ENCODE peak calls at places on chromosomes 4 and X, in seven cellular contexts. One of them, this sample, is unnamed.

GRCh38 chr4:98399915-98400314 is 138.7 kb downstream of the RAP1GDS1 start:
- DNase-seq in HCT116: no peak
- DNase-seq in A549: no peak
- DNase-seq in HepG2: no peak
- DNase-seq in SK-N-SH: no peak
- DNase-seq in K562: no peak
- DNase-seq in GM12878: no peak
- DNase-seq in this sample: no peak

GRCh38 chr4:147830987-147831386 is 99.1 kb downstream of the ARHGAP10 start:
- DNase-seq in HCT116: no peak
- DNase-seq in A549: peak; percentile 18
- DNase-seq in HepG2: no peak
- DNase-seq in SK-N-SH: no peak
- DNase-seq in K562: no peak
- DNase-seq in GM12878: no peak
- DNase-seq in this sample: no peak

GRCh38 chrX:52346462-52347165 is 22.2 kb upstream of the XAGE2 start:
- DNase-seq in HCT116: peak; percentile 43
- DNase-seq in A549: peak; percentile 16
- DNase-seq in HepG2: no peak
- DNase-seq in SK-N-SH: no peak
- DNase-seq in K562: peak; percentile 28
- DNase-seq in GM12878: no peak
- DNase-seq in this sample: no peak

GRCh38 chrX:69031181-69031580 is 134.1 kb downstream of the PJA1 start:
- DNase-seq in HCT116: peak; percentile 10
- DNase-seq in A549: no peak
- DNase-seq in HepG2: peak; percentile 6
- DNase-seq in SK-N-SH: peak; percentile 51
- DNase-seq in K562: no peak
- DNase-seq in GM12878: no peak
- DNase-seq in this sample: peak; percentile 40

GRCh38 chr4:104393649-104394048 is 101.0 kb downstream of the CXXC4 start:
- DNase-seq in HCT116: no peak
- DNase-seq in A549: no peak
- DNase-seq in HepG2: no peak
- DNase-seq in SK-N-SH: no peak
- DNase-seq in K562: no peak
- DNase-seq in GM12878: no peak
- DNase-seq in this sample: no peak

GRCh38 chr4:8435656-8436121 is 4.8 kb downstream of the ACOX3 start:
- DNase-seq in HCT116: no peak
- DNase-seq in A549: no peak
- DNase-seq in HepG2: no peak
- DNase-seq in SK-N-SH: no peak
- DNase-seq in K562: peak; percentile 81
- DNase-seq in GM12878: peak; percentile 62
- DNase-seq in this sample: peak; percentile 18

GRCh38 chr4:126727461-126727860 is 905.3 kb upstream of the INTU start:
- DNase-seq in HCT116: no peak
- DNase-seq in A549: no peak
- DNase-seq in HepG2: no peak
- DNase-seq in SK-N-SH: no peak
- DNase-seq in K562: no peak
- DNase-seq in GM12878: no peak
- DNase-seq in this sample: no peak

GRCh38 chrX:47160781-47161180 is 15.8 kb downstream of the RBM10 start:
- DNase-seq in HCT116: no peak
- DNase-seq in A549: no peak
- DNase-seq in HepG2: no peak
- DNase-seq in SK-N-SH: no peak
- DNase-seq in K562: no peak
- DNase-seq in GM12878: no peak
- DNase-seq in this sample: no peak

GRCh38 chrX:56729152-56729557 is at the start of gene NBDY:
- DNase-seq in HCT116: no peak
- DNase-seq in A549: peak; percentile 75
- DNase-seq in HepG2: no peak
- DNase-seq in SK-N-SH: peak; percentile 35
- DNase-seq in K562: peak; percentile 32
- DNase-seq in GM12878: no peak
- DNase-seq in this sample: peak; percentile 46

GRCh38 chrX:54043696-54044125 is 562 bp downstream of the PHF8 start:
- DNase-seq in HCT116: no peak
- DNase-seq in A549: no peak
- DNase-seq in HepG2: no peak
- DNase-seq in SK-N-SH: peak; percentile 44
- DNase-seq in K562: peak; percentile 47
- DNase-seq in GM12878: no peak
- DNase-seq in this sample: peak; percentile 49

GRCh38 chr4:127995776-127996175 is 30.6 kb downstream of the ABHD18 start:
- DNase-seq in HCT116: no peak
- DNase-seq in A549: peak; percentile 44
- DNase-seq in HepG2: no peak
- DNase-seq in SK-N-SH: no peak
- DNase-seq in K562: no peak
- DNase-seq in GM12878: no peak
- DNase-seq in this sample: no peak

GRCh38 chr4:15451866-15452765 is 17.6 kb upstream of the CC2D2A start:
- DNase-seq in HCT116: no peak
- DNase-seq in A549: peak; percentile 35
- DNase-seq in HepG2: no peak
- DNase-seq in SK-N-SH: no peak
- DNase-seq in K562: no peak
- DNase-seq in GM12878: no peak
- DNase-seq in this sample: no peak

GRCh38 chrX:70411475-70411874 is 11.6 kb upstream of the GDPD2 start:
- DNase-seq in HCT116: no peak
- DNase-seq in A549: no peak
- DNase-seq in HepG2: no peak
- DNase-seq in SK-N-SH: no peak
- DNase-seq in K562: no peak
- DNase-seq in GM12878: no peak
- DNase-seq in this sample: no peak

GRCh38 chr4:149999485-150000074 is 78.7 kb upstream of the DCLK2 start:
- DNase-seq in HCT116: peak; percentile 60
- DNase-seq in A549: peak; percentile 77
- DNase-seq in HepG2: peak; percentile 32
- DNase-seq in SK-N-SH: peak; percentile 34
- DNase-seq in K562: peak; percentile 17
- DNase-seq in GM12878: no peak
- DNase-seq in this sample: peak; percentile 54

GRCh38 chr4:137722910-137723309 is 190.6 kb upstream of the PCDH18 start:
- DNase-seq in HCT116: no peak
- DNase-seq in A549: no peak
- DNase-seq in HepG2: no peak
- DNase-seq in SK-N-SH: no peak
- DNase-seq in K562: no peak
- DNase-seq in GM12878: no peak
- DNase-seq in this sample: no peak

GRCh38 chrX:110310896-110311295 is 7.0 kb downstream of the AMMECR1 start:
- DNase-seq in HCT116: no peak
- DNase-seq in A549: no peak
- DNase-seq in HepG2: no peak
- DNase-seq in SK-N-SH: no peak
- DNase-seq in K562: peak; percentile 36
- DNase-seq in GM12878: no peak
- DNase-seq in this sample: no peak

GRCh38 chr4:141275834-141276233 is 55.1 kb downstream of the ZNF330 start:
- DNase-seq in HCT116: no peak
- DNase-seq in A549: no peak
- DNase-seq in HepG2: no peak
- DNase-seq in SK-N-SH: no peak
- DNase-seq in K562: no peak
- DNase-seq in GM12878: no peak
- DNase-seq in this sample: no peak

DNA sequence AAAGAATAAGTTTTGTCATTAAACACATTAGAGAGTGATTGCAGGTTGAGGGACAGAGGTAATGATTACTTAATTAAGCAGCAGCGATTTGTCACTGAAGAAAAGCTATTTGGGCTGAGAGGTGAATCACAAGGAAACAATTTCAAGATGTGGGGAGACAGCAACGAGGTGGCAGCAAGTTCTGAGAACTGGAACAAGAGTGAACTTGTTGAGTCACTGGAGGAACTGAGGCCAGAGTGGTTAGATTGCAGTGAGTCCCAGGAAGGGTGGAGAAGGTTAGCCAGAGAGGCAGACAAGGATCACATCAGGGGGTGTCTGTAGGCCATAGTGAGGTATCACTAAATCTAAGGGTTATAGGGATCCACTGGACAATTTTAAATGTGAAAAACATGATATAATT is 57.9 kb upstream of the TMPRSS11A start:
- DNase-seq in HCT116: peak; percentile 51
- DNase-seq in A549: no peak
- DNase-seq in HepG2: no peak
- DNase-seq in SK-N-SH: no peak
- DNase-seq in K562: peak; percentile 2
- DNase-seq in GM12878: no peak
- DNase-seq in this sample: no peak
- H3K4me2 ChIP-seq in HCT116: peak overlapping the region; percentile 49
- H3K4me2 ChIP-seq in A549: no peak overlapping the region
- H3K4me2 ChIP-seq in HepG2: no peak overlapping the region
- H3K4me2 ChIP-seq in SK-N-SH: no peak overlapping the region
- H3K4me2 ChIP-seq in K562: no peak overlapping the region
- H3K4me2 ChIP-seq in GM12878: no peak overlapping the region
- H3K4me2 ChIP-seq in this sample: no peak overlapping the region

GRCh38 chr4:53307819-53308773 is 57.8 kb downstream of the SCFD2 start:
- DNase-seq in HCT116: no peak
- DNase-seq in A549: no peak
- DNase-seq in HepG2: no peak
- DNase-seq in SK-N-SH: no peak
- DNase-seq in K562: no peak
- DNase-seq in GM12878: no peak
- DNase-seq in this sample: no peak
- TF ChIP-seq REST in HCT116: no peak
- TF ChIP-seq REST in A549: no peak
- TF ChIP-seq REST in HepG2: no peak
- TF ChIP-seq REST in SK-N-SH: no peak
- TF ChIP-seq REST in K562: no peak
- TF ChIP-seq REST in GM12878: no peak
- TF ChIP-seq REST in this sample: no peak

GRCh38 chr4:177728361-177729152 is 286.3 kb upstream of the AGA start:
- DNase-seq in HCT116: peak; percentile 89
- DNase-seq in A549: peak; percentile 45
- DNase-seq in HepG2: peak; percentile 2
- DNase-seq in SK-N-SH: no peak
- DNase-seq in K562: peak; percentile 28
- DNase-seq in GM12878: no peak
- DNase-seq in this sample: peak; percentile 2

GRCh38 chr4:177726111-177726510 is 283.9 kb upstream of the AGA start:
- DNase-seq in HCT116: no peak
- DNase-seq in A549: no peak
- DNase-seq in HepG2: peak; percentile 1
- DNase-seq in SK-N-SH: no peak
- DNase-seq in K562: no peak
- DNase-seq in GM12878: no peak
- DNase-seq in this sample: no peak
- H3K4me1 ChIP-seq in HCT116: peaks cover 4% of the 10 kb centered on the region
- H3K4me1 ChIP-seq in A549: no peaks in the 10 kb centered on the region
- H3K4me1 ChIP-seq in HepG2: no peaks in the 10 kb centered on the region
- H3K4me1 ChIP-seq in SK-N-SH: no peaks in the 10 kb centered on the region
- H3K4me1 ChIP-seq in K562: no peaks in the 10 kb centered on the region
- H3K4me1 ChIP-seq in GM12878: no peaks in the 10 kb centered on the region
- H3K4me1 ChIP-seq in this sample: no peaks in the 10 kb centered on the region

GRCh38 chr4:184267206-184267608 is 49.5 kb upstream of the ENPP6 start:
- DNase-seq in HCT116: no peak
- DNase-seq in A549: no peak
- DNase-seq in HepG2: no peak
- DNase-seq in SK-N-SH: no peak
- DNase-seq in K562: no peak
- DNase-seq in GM12878: no peak
- DNase-seq in this sample: no peak
- H3K4me2 ChIP-seq in HCT116: peak overlapping the region; percentile 80
- H3K4me2 ChIP-seq in A549: peak overlapping the region; percentile 67
- H3K4me2 ChIP-seq in HepG2: peak overlapping the region; percentile 76
- H3K4me2 ChIP-seq in SK-N-SH: peak overlapping the region; percentile 65
- H3K4me2 ChIP-seq in K562: peak overlapping the region; percentile 98
- H3K4me2 ChIP-seq in GM12878: peak overlapping the region; percentile 60
- H3K4me2 ChIP-seq in this sample: no peak overlapping the region

GRCh38 chrX:135324463-135324862 is 15.2 kb downstream of the ETDC start:
- DNase-seq in HCT116: no peak
- DNase-seq in A549: no peak
- DNase-seq in HepG2: peak; percentile 55
- DNase-seq in SK-N-SH: no peak
- DNase-seq in K562: no peak
- DNase-seq in GM12878: no peak
- DNase-seq in this sample: no peak
- TF ChIP-seq REST in HCT116: no peak
- TF ChIP-seq REST in A549: no peak
- TF ChIP-seq REST in HepG2: no peak
- TF ChIP-seq REST in SK-N-SH: no peak
- TF ChIP-seq REST in K562: no peak
- TF ChIP-seq REST in GM12878: no peak
- TF ChIP-seq REST in this sample: no peak

This sample was measured in GM23338.